ENCODE peak calls at places on chromosomes 3 and 15, in ten cellular contexts. B, W, O, S, V, Q, H, E, P and J are unnamed samples.
A peak's percentile ranks its signal among the peaks of the same experiment; 100 is the strongest.

GRCh38 chr3:14340960-14341708 is 61.3 kb upstream of the SLC6A6 start:
- DNase-seq in B (no peak), W (no peak), O (no peak), S (no peak), V (no peak), Q (no peak), H (no peak), E (no peak), P (no peak), J (no peak)

GRCh38 chr3:187966636-187967035 is 187.3 kb upstream of the LPP start:
- DNase-seq in B (no peak), W (no peak), O (no peak), S (no peak), V (no peak), Q (no peak), H (no peak), E (no peak), P (no peak), J (no peak)

GRCh38 chr3:66355394-66355793 is 134.6 kb downstream of the SLC25A26 start:
- DNase-seq in B (no peak), W (no peak), O (no peak), S (no peak), V (no peak), Q (no peak), H (no peak), E (no peak), P (no peak), J (no peak)

GRCh38 chr3:32198011-32198410 is 40.5 kb upstream of the CMTM8 start:
- DNase-seq in B (no peak), W (no peak), O (no peak), S (no peak), V (no peak), Q (no peak), H (no peak), E (no peak), P (no peak), J (no peak)

GRCh38 chr3:17491601-17492000 is 250.8 kb downstream of the TBC1D5 start:
- DNase-seq in B (peak; percentile 84), W (no peak), O (no peak), S (no peak), V (no peak), Q (no peak), H (no peak), E (peak; percentile 66), P (no peak), J (no peak)

GRCh38 chr15:40058476-40059140 is 19.6 kb upstream of the SRP14 start:
- DNase-seq in B (peak; percentile 83), W (no peak), O (no peak), S (no peak), V (no peak), Q (no peak), H (no peak), E (peak; percentile 52), P (no peak), J (no peak)

GRCh38 chr3:105385868-105386508 is 19.3 kb downstream of the ALCAM start:
- DNase-seq in B (no peak), W (no peak), O (peak; percentile 33), S (no peak), V (no peak), Q (no peak), H (no peak), E (no peak), P (no peak), J (no peak)

GRCh38 chr15:92909131-92909781 is 9.1 kb downstream of the CHD2 start:
- DNase-seq in B (no peak), W (no peak), O (no peak), S (no peak), V (no peak), Q (no peak), H (no peak), E (no peak), P (no peak), J (no peak)

GRCh38 chr3:48467110-48467454 is 20.5 kb downstream of the ATRIP start:
- DNase-seq in B (no peak), W (no peak), O (no peak), S (no peak), V (no peak), Q (no peak), H (no peak), E (no peak), P (no peak), J (no peak)

GRCh38 chr3:48464713-48465221 is 18.2 kb downstream of the ATRIP start:
- DNase-seq in B (no peak), W (no peak), O (no peak), S (no peak), V (no peak), Q (no peak), H (no peak), E (no peak), P (no peak), J (no peak)

GRCh38 chr3:48466386-48467109 is 20.0 kb downstream of the ATRIP start:
- DNase-seq in B (no peak), W (no peak), O (peak; percentile 60), S (peak; percentile 68), V (peak; percentile 32), Q (no peak), H (peak; percentile 34), E (no peak), P (no peak), J (no peak)

GRCh38 chr3:48465237-48465530 is 18.6 kb downstream of the ATRIP start:
- DNase-seq in B (no peak), W (no peak), O (no peak), S (no peak), V (no peak), Q (no peak), H (no peak), E (no peak), P (no peak), J (no peak)

GRCh38 chr3:48465531-48466378 is 19.2 kb downstream of the ATRIP start:
- DNase-seq in B (peak; percentile 100), W (peak; percentile 99), O (peak; percentile 88), S (peak; percentile 100), V (peak; percentile 99), Q (peak; percentile 100), H (peak; percentile 99), E (peak; percentile 99), P (peak; percentile 92), J (peak; percentile 88)
- TF ChIP-seq CTCF in B (peak; percentile 67), W (peak; percentile 78), O (peak; percentile 55), S (peak; percentile 84), V (peak; percentile 86), Q (peak; percentile 76), H (peak; percentile 88), E (peak; percentile 71), P (peak; percentile 72), J (peak; percentile 54)

DNA sequence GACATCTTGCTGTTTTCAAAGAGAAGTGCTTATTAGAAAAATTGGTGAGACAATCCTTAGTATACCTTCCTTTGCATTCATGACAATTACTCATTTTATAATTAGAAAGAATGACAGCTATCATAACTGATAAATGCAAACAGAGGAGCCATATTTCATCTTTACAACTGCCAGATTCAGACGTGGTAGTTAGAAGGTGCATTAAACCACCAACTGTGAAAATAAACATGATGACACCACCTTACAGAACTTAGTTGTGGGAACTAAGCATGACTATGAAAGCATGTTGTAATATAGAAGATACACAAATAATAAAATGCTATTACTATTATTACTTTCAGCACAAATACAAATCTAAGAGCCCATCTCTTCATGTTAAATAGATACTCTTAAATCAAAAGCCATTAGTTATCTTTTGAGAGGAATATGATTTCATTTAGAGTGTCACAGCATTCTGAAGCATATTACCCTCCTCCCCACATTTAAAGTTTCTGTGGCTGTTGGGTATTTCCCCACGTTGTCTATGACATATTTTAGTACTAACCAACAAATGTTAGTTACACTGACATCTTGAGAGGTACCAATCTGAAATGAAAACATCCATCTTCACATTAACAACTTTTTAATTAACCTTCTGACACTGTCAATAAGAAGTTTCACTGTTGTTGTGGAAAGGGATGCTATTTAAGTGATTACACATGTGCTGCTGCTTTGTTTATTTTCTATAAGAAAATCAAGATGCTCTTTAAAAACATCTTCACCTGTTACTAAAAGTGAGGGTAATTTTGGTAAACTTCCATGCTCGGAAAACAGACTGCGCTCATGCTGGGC is 163.8 kb downstream of the LSAMP start:
- DNase-seq in B (no peak), W (no peak), O (no peak), S (no peak), V (no peak), Q (no peak), H (no peak), E (no peak), P (no peak), J (no peak)
- H3K4me3 ChIP-seq in B (no peak overlapping the region), W (no peak overlapping the region), O (no peak overlapping the region), S (no peak overlapping the region), V (no peak overlapping the region), Q (no peak overlapping the region), H (no peak overlapping the region), E (no peak overlapping the region), P (no peak overlapping the region), J (no peak overlapping the region)

DNA sequence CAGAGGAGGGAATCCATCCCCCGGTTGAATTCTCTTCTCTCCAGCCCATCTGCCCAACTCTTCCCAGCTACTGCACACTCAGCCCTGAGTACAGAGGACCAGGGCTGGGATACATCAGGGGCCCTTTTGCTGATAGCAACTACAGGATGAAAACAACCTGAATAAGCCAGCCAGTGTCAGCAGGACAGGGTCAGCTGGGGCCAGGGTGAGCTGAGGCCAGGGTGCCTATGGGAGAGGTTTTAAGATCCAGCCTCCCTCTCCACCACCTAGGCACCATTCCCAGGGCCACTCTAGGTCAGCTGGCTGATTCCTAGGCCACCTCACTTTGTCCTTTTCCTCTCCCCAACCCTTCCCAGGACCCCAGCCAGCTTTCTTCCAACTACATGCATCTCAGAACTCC is 83.8 kb downstream of the MRPL46 start:
- DNase-seq in B (no peak), W (no peak), O (no peak), S (no peak), V (no peak), Q (no peak), H (no peak), E (no peak), P (no peak), J (no peak)
- H3K27me3 ChIP-seq in B (no peaks in the 10 kb centered on the region), W (no peaks in the 10 kb centered on the region), O (no peaks in the 10 kb centered on the region), S (no peaks in the 10 kb centered on the region), V (no peaks in the 10 kb centered on the region), Q (no peaks in the 10 kb centered on the region), H (peaks cover 4% of the 10 kb centered on the region), E (no peaks in the 10 kb centered on the region), P (no peaks in the 10 kb centered on the region), J (no peaks in the 10 kb centered on the region)

GRCh38 chr3:122246214-122246613 is 62.7 kb downstream of the CASR start:
- DNase-seq in B (no peak), W (no peak), O (no peak), S (no peak), V (no peak), Q (no peak), H (no peak), E (no peak), P (no peak), J (no peak)

GRCh38 chr3:122247825-122248185 is 64.3 kb downstream of the CASR start:
- DNase-seq in B (no peak), W (no peak), O (peak; percentile 54), S (peak; percentile 22), V (no peak), Q (no peak), H (no peak), E (no peak), P (no peak), J (peak; percentile 18)

GRCh38 chr3:122251428-122251827 is 68.0 kb downstream of the CASR start:
- DNase-seq in B (no peak), W (no peak), O (no peak), S (no peak), V (no peak), Q (no peak), H (no peak), E (no peak), P (no peak), J (no peak)

GRCh38 chr3:122247087-122247824 is 63.8 kb downstream of the CASR start:
- DNase-seq in B (no peak), W (no peak), O (no peak), S (peak; percentile 39), V (no peak), Q (peak; percentile 29), H (no peak), E (no peak), P (no peak), J (no peak)

GRCh38 chr3:122245513-122246174 is 62.2 kb downstream of the CASR start:
- DNase-seq in B (no peak), W (no peak), O (no peak), S (no peak), V (no peak), Q (no peak), H (no peak), E (peak; percentile 77), P (no peak), J (no peak)
- TF ChIP-seq CTCF in B (no peak), W (no peak), O (no peak), S (no peak), V (no peak), Q (no peak), H (no peak), E (no peak), P (no peak), J (peak; percentile 29)